ENCODE peak calls at places on chromosomes 6 and 20, in ten cellular contexts. H is left cardiac atrium; W is stimulated activated naive CD8-positive, alpha-beta T cell treated with anti-CD3 and anti-CD28 coated beads, Interleukin-15, amount 100 ng/mL, for 72 hours; I is activated T-helper 1 cell treated with anti-CD3 and anti-CD28 coated beads, Interleukin-2, amount 50 U/mL, for 16 hours; E is hepatocyte; Q is AG20443; D is stimulated activated CD8-positive, alpha-beta memory T cell treated with anti-CD3 and anti-CD28 coated beads, Interleukin-15, amount 100 ng/mL, for 48 hours; U is body of pancreas; Y is fibroblast of gingiva; A is activated CD8-positive, alpha-beta memory T cell treated with anti-CD3 and anti-CD28 coated beads for 4 hours. X is an unnamed sample.

GRCh38 chr6:37242429-37243052 is 15.0 kb upstream of the TBC1D22B start:
- DNase-seq in U (peak; percentile 47), D (no peak), Y (peak; percentile 92), A (no peak), Q (peak; percentile 79), E (peak; percentile 84), W (no peak), H (peak; percentile 40), I (no peak), X (no peak)

GRCh38 chr6:25166955-25167753 is 112.0 kb upstream of the CARMIL1 start:
- DNase-seq in Y (no peak), I (no peak), D (no peak), Q (no peak), E (no peak), H (no peak), U (no peak), W (no peak), A (no peak), X (no peak)

GRCh38 chr6:43088654-43089056 is 12.5 kb downstream of the PTK7 start:
- DNase-seq in Q (no peak), I (no peak), Y (no peak), W (peak; percentile 21), E (no peak), A (no peak), U (no peak), D (no peak), H (no peak), X (no peak)

GRCh38 chr6:166087246-166087645 is 80.4 kb downstream of the TBXT start:
- DNase-seq in H (no peak), E (no peak), I (no peak), Q (no peak), U (no peak), Y (no peak), D (no peak), W (no peak), A (no peak), X (no peak)

GRCh38 chr6:79597155-79597554 is 34.0 kb upstream of the SH3BGRL2 start:
- DNase-seq in W (no peak), D (no peak), H (no peak), A (no peak), E (no peak), Q (no peak), Y (no peak), I (no peak), U (no peak), X (no peak)

GRCh38 chr20:19742974-19743649 is 14.9 kb upstream of the RIN2 start:
- DNase-seq in D (no peak), A (no peak), U (no peak), W (no peak), Y (no peak), Q (no peak), I (no peak), H (no peak), E (peak; percentile 28), X (no peak)

GRCh38 chr20:41664584-41664983 is 46.4 kb upstream of the CHD6 start:
- DNase-seq in D (no peak), W (no peak), H (no peak), U (no peak), E (no peak), A (no peak), Y (no peak), Q (no peak), I (no peak), X (no peak)

GRCh38 chr6:148657053-148657452 is 89.8 kb upstream of the UST start:
- DNase-seq in Y (peak; percentile 88), I (no peak), A (no peak), D (no peak), U (no peak), E (peak; percentile 16), W (no peak), H (peak; percentile 20), Q (peak; percentile 34), X (no peak)

GRCh38 chr20:13261460-13262301 is 40.6 kb downstream of the ISM1 start:
- DNase-seq in H (peak; percentile 61), Y (peak; percentile 47), Q (peak; percentile 81), U (peak; percentile 80), A (peak; percentile 38), D (peak; percentile 37), E (peak; percentile 63), I (peak; percentile 53), W (peak; percentile 63), X (no peak)

GRCh38 chr20:8646716-8647115 is 422.2 kb upstream of the PLCB4 start:
- DNase-seq in Y (no peak), I (no peak), U (no peak), A (no peak), H (no peak), Q (peak; percentile 47), E (no peak), D (no peak), W (no peak), X (no peak)

GRCh38 chr6:42251911-42252637 is 34.4 kb upstream of the MRPS10 start:
- DNase-seq in E (peak; percentile 55), H (peak; percentile 63), A (no peak), W (no peak), Y (peak; percentile 50), Q (peak; percentile 83), U (peak; percentile 71), D (no peak), I (no peak), X (no peak)

GRCh38 chr6:95530176-95530799 is 47.0 kb upstream of the MANEA start:
- DNase-seq in A (no peak), H (no peak), D (no peak), Y (no peak), U (no peak), E (no peak), Q (no peak), I (no peak), W (no peak), X (no peak)

GRCh38 chr6:29912840-29913239 is 29.5 kb upstream of the HLA-A start:
- DNase-seq in Y (no peak), E (no peak), U (no peak), I (no peak), A (no peak), H (no peak), W (no peak), Q (no peak), D (no peak), X (no peak)

GRCh38 chr6:31113861-31114539 is 600 bp upstream of the PSORS1C1 start:
- DNase-seq in W (no peak), H (no peak), Y (peak; percentile 82), I (no peak), E (peak; percentile 26), Q (peak; percentile 73), A (no peak), U (no peak), D (no peak), X (no peak)

GRCh38 chr6:44388876-44389275 is 1.4 kb downstream of the CDC5L start:
- DNase-seq in A (no peak), Q (no peak), D (no peak), Y (no peak), U (no peak), I (no peak), W (no peak), E (no peak), H (no peak), X (no peak)

GRCh38 chr20:4720121-4720976 is 1.4 kb upstream of the PRND start:
- DNase-seq in Q (peak; percentile 93), E (peak; percentile 87), H (peak; percentile 80), I (peak; percentile 38), Y (peak; percentile 76), W (peak; percentile 78), A (peak; percentile 62), D (peak; percentile 50), U (peak; percentile 68), X (peak; percentile 43)

GRCh38 chr6:14734416-14735340 is 511.2 kb upstream of the JARID2 start:
- DNase-seq in A (peak; percentile 27), W (peak; percentile 68), Q (peak; percentile 51), Y (peak; percentile 71), E (no peak), I (no peak), U (no peak), D (no peak), H (no peak), X (no peak)

GRCh38 chr6:170253910-170254269 is 37.0 kb downstream of the DLL1 start:
- DNase-seq in H (no peak), D (no peak), A (no peak), U (no peak), Y (no peak), I (no peak), W (no peak), Q (no peak), E (no peak), X (peak; percentile 85)

GRCh38 chr6:119661078-119661477 is 311.5 kb upstream of the MAN1A1 start:
- DNase-seq in W (no peak), I (no peak), Q (no peak), Y (no peak), H (no peak), D (no peak), U (no peak), A (no peak), E (no peak), X (no peak)

GRCh38 chr20:17844133-17844429 is 124.5 kb downstream of the SNX5 start:
- DNase-seq in D (no peak), H (no peak), Q (no peak), E (no peak), I (no peak), Y (no peak), U (no peak), W (no peak), A (no peak), X (no peak)

GRCh38 chr6:43435682-43436437 is 8.5 kb downstream of the ABCC10 start:
- DNase-seq in A (no peak), Q (no peak), I (no peak), E (no peak), W (no peak), H (no peak), D (no peak), Y (no peak), U (no peak), X (no peak)

GRCh38 chr20:60136640-60137411 is 178.6 kb downstream of the CDH26 start:
- DNase-seq in H (no peak), Y (no peak), E (no peak), A (no peak), W (no peak), Q (no peak), I (no peak), U (no peak), D (no peak), X (no peak)

GRCh38 chr20:62605996-62606395 is 36.3 kb upstream of the SLCO4A1 start:
- DNase-seq in D (no peak), U (no peak), W (no peak), Q (no peak), E (no peak), A (no peak), I (no peak), H (no peak), Y (no peak), X (no peak)

GRCh38 chr20:31560900-31561598 is 44.0 kb upstream of the ID1 start:
- DNase-seq in H (no peak), U (no peak), A (no peak), I (no peak), W (no peak), D (no peak), E (peak; percentile 66), Y (peak; percentile 96), Q (peak; percentile 88), X (no peak)

GRCh38 chr6:21533678-21534077 is 59.9 kb upstream of the SOX4 start:
- DNase-seq in A (no peak), D (no peak), U (no peak), Q (no peak), E (no peak), W (no peak), Y (no peak), I (no peak), H (no peak), X (no peak)

GRCh38 chr20:22684072-22684762 is 99.8 kb upstream of the FOXA2 start:
- DNase-seq in Q (peak; percentile 81), E (peak; percentile 86), A (no peak), D (no peak), I (no peak), Y (peak; percentile 57), H (peak; percentile 61), U (peak; percentile 78), W (peak; percentile 33), X (no peak)

GRCh38 chr6:91713911-91714310 is 1127.0 kb upstream of the MAP3K7 start:
- DNase-seq in A (no peak), U (no peak), W (no peak), E (no peak), D (no peak), Q (no peak), I (no peak), H (no peak), Y (no peak), X (no peak)

GRCh38 chr6:27025351-27025750 is 222.2 kb upstream of the PRSS16 start:
- DNase-seq in H (no peak), W (no peak), Y (no peak), D (no peak), E (no peak), I (no peak), A (no peak), U (no peak), Q (no peak), X (no peak)